ENCODE peak calls at places on chromosomes 3 and 15, in four cellular contexts. A, R, O and B are unnamed samples.

GRCh38 chr3:59451041-59451763 is 401.4 kb upstream of the CFAP20DC start:
- DNase-seq in A (no peak), R (no peak), O (no peak), B (no peak)

GRCh38 chr15:25136119-25136518 is 181.3 kb downstream of the SNRPN start:
- DNase-seq in A (no peak), R (no peak), O (no peak), B (peak; percentile 31)

GRCh38 chr15:82646250-82647044 is 716 bp downstream of the CPEB1 start:
- DNase-seq in A (peak; percentile 30), R (no peak), O (peak; percentile 26), B (peak; percentile 52)

GRCh38 chr15:77685082-77685815 is 52.5 kb upstream of the LINGO1 start:
- DNase-seq in A (no peak), R (no peak), O (no peak), B (no peak)

GRCh38 chr3:23863060-23863459 is 53.7 kb downstream of the NKIRAS1 start:
- DNase-seq in A (no peak), R (no peak), O (no peak), B (no peak)

GRCh38 chr15:69659454-69660050 is 206.9 kb downstream of the RPLP1 start:
- DNase-seq in A (no peak), R (no peak), O (no peak), B (no peak)

GRCh38 chr3:149129326-149130123 is at the start of gene HPS3:
- DNase-seq in A (peak; percentile 92), R (peak; percentile 73), O (peak; percentile 88), B (peak; percentile 97)

GRCh38 chr3:172341482-172342059 is 106.7 kb downstream of the GHSR start:
- DNase-seq in A (no peak), R (peak; percentile 48), O (no peak), B (no peak)

GRCh38 chr3:142447308-142447851 is 457 bp downstream of the XRN1 start:
- DNase-seq in A (peak; percentile 47), R (peak; percentile 15), O (peak; percentile 49), B (peak; percentile 72)

GRCh38 chr3:144523396-144523795 is 551.8 kb downstream of the DIPK2A start:
- DNase-seq in A (no peak), R (no peak), O (no peak), B (no peak)

GRCh38 chr3:64687781-64688515 is at the start of gene ADAMTS9:
- DNase-seq in A (peak; percentile 54), R (no peak), O (peak; percentile 80), B (peak; percentile 66)
- TF ChIP-seq POLR2A in A (no peak), R (no peak), O (peak; percentile 34), B (no peak)

GRCh38 chr15:88479169-88479568 is 11.7 kb downstream of the MRPS11 start:
- DNase-seq in A (no peak), R (no peak), O (no peak), B (no peak)
- TF ChIP-seq CTCF in A (no peak), R (no peak), O (no peak), B (no peak)

DNA sequence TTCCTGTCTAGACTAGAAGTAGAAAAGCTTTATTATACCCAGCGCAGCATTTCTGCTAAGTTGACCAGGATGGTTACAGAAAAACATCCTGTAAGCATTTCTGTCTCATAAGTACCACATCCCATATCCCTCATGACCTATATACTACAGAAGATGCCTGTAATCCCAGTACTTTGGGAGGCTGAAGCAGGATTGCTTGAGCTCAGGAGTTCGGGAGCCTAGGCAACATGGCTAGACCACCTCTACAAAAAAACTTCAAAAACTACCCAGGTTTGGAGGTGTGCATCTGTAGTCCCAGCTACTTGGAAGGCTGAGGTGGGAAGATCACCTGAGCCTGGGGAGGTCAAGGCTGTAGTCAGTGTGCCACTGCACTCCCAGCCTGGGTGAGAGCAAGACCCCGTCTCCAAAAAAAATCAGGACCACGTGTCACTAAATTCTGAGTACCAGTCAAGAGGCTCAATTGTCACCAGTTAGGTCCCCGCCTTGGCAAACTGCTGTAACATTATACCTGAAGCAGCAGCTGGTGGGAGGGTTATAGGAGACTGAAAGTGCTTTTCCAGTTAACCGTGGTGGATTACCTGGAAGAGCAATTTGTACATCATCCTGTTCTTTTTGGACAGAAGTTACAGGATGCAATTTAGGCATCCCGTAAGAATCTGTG is 6.2 kb downstream of the RPL32 start:
- DNase-seq in A (no peak), R (no peak), O (no peak), B (no peak)
- TF ChIP-seq POLR2A in A (no peak), R (no peak), O (no peak), B (no peak)

DNA sequence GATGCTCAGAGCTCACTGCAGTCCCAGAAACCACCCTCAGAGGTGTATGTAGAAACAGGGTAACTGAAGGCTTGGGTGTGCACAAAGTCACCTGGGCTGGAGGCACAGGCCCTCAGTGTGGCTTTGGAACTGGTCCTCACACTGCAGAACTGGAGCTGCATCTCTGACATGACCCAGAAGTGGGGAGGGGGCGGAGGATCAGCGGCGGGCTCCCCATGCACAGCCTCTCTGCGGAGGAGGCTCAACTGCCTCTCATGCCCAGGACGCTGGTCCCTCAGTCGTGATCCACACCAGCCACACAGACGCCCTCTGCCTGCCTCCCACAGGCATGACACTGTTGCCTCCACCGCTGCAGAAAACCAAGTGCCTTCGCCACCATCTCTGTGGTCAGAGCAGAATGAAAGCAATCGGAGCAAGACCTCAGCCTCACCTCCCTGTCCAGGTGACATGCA is 73.7 kb downstream of the TM2D3 start:
- DNase-seq in A (peak; percentile 69), R (peak; percentile 44), O (peak; percentile 27), B (peak; percentile 75)
- TF ChIP-seq CTCF in A (peak; percentile 79), R (peak; percentile 36), O (peak; percentile 48), B (peak; percentile 28)

GRCh38 chr3:12741205-12741604 is 17.9 kb downstream of the TMEM40 start:
- DNase-seq in A (no peak), R (no peak), O (no peak), B (no peak)

GRCh38 chr3:12742330-12743107 is 16.5 kb downstream of the TMEM40 start:
- DNase-seq in A (no peak), R (no peak), O (no peak), B (no peak)

GRCh38 chr3:12743583-12743982 is 15.5 kb downstream of the TMEM40 start:
- DNase-seq in A (no peak), R (no peak), O (no peak), B (no peak)

GRCh38 chr3:12746419-12746818 is 12.6 kb downstream of the TMEM40 start:
- DNase-seq in A (no peak), R (no peak), O (no peak), B (no peak)

GRCh38 chr3:12744326-12744725 is 14.7 kb downstream of the TMEM40 start:
- DNase-seq in A (no peak), R (no peak), O (no peak), B (no peak)
- TF ChIP-seq POLR2A in A (no peak), R (no peak), O (no peak), B (no peak)

GRCh38 chr15:31487811-31488436 is 161.3 kb downstream of the KLF13 start:
- DNase-seq in A (peak; percentile 40), R (no peak), O (no peak), B (peak; percentile 10)
- TF ChIP-seq CTCF in A (peak; percentile 29), R (no peak), O (no peak), B (no peak)

DNA sequence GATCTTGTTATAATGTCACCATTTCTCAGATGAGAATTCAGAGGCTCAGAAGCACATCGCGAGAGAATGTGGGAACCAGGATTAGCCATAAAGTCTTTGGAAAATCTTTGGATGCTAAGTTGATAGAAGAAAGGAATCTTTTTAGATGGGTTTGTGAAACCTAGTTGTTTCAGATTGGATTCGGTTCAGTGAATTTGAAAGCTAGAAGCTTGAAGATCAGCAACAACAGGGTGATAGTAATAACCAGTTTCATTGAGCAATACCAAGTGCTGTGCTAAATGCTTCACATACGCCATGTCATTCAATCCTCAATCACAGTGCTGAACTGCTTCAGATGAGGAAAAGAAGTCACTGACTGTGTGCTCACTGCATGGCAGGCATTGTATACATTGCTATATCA is 47.4 kb upstream of the MITF start:
- DNase-seq in A (no peak), R (no peak), O (no peak), B (no peak)
- TF ChIP-seq POLR2A in A (no peak), R (no peak), O (no peak), B (no peak)

DNA sequence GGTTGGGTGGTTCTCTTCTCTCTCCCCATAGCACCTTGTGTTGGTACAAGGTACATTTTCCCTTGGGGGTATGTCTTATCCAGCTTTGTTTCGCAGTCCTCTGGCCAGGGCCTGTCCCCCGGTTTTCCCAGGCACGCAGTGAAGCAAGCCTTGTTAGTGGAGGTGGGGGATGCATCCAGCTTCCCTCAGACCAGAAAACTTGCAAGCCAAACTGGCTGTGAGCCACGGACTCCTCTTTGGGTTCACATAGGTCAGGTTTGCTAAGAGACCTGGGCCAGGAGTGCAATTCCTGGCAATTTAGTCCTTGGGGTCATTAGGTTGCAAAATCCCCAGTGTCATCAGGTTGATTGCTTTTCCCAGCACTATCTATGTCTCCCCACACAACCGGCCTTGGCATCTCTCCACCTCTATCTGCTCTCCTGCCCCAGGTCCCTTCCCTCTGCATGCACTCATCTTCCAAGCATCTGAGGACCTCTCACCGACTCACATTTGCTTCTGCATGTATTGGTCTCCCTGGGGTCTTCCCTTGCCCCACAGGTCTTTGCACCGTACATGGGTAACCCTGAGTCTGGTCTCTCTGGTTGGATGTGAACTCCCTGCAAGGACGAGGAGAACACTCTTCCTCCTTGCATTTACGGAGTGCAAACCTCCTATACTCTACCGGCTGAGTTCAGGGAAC is 34.2 kb downstream of the BCL2L10 start:
- DNase-seq in A (no peak), R (no peak), O (no peak), B (no peak)
- TF ChIP-seq CTCF in A (no peak), R (no peak), O (no peak), B (no peak)